ENCODE peak calls at places on chromosome 11, in nine cellular contexts. L is A172; T is stimulated activated CD4-positive, alpha-beta T cell treated with anti-CD3 and anti-CD28 coated beads, TNF-alpha, amount 100 ng/mL, for 48 hours; J is CD4-positive, CD25-positive, alpha-beta regulatory T cell; O is RCC 7860; Q is RWPE1; N is GM23338; H is fibroblast of pulmonary artery; F is ureter. D is an unnamed sample.

GRCh38 chr11:113477321-113477720 is 2.1 kb upstream of the DRD2 start:
- DNase-seq in Q (no peak), T (no peak), F (no peak), J (no peak), H (no peak), O (no peak), N (peak; percentile 57), L (no peak), D (no peak)

GRCh38 chr11:18027475-18027874 is 14.6 kb upstream of the SERGEF start:
- DNase-seq in H (no peak), J (no peak), T (no peak), L (no peak), N (no peak), F (no peak), O (no peak), Q (no peak), D (no peak)

GRCh38 chr11:105719073-105719846 is 109.4 kb downstream of the GRIA4 start:
- DNase-seq in F (no peak), N (no peak), Q (peak; percentile 2), L (peak; percentile 75), O (peak; percentile 88), T (no peak), J (no peak), H (peak; percentile 17), D (no peak)

GRCh38 chr11:83317757-83318548 is 31.8 kb upstream of the CCDC90B start:
- DNase-seq in F (no peak), J (no peak), L (no peak), H (no peak), T (no peak), Q (no peak), O (no peak), N (no peak), D (no peak)

GRCh38 chr11:34755671-34756070 is 134.8 kb downstream of the EHF start:
- DNase-seq in F (no peak), T (no peak), Q (no peak), J (no peak), H (no peak), L (no peak), O (no peak), N (no peak), D (no peak)

GRCh38 chr11:5596611-5597201 is at the start of gene TRIM6:
- DNase-seq in H (peak; percentile 53), F (peak; percentile 70), L (peak; percentile 16), T (no peak), N (peak; percentile 86), O (peak; percentile 48), J (no peak), Q (peak; percentile 33), D (peak; percentile 50)

GRCh38 chr11:134579709-134580634 is 167.9 kb upstream of the B3GAT1 start:
- DNase-seq in Q (peak; percentile 18), T (no peak), L (no peak), N (no peak), J (no peak), F (no peak), H (no peak), O (no peak), D (no peak)

GRCh38 chr11:8717544-8717875 is 34.9 kb downstream of the RPL27A start:
- DNase-seq in J (no peak), O (no peak), Q (no peak), H (no peak), L (no peak), T (no peak), F (no peak), N (no peak), D (no peak)

GRCh38 chr11:8533332-8533731 is 60.7 kb downstream of the STK33 start:
- DNase-seq in O (no peak), F (no peak), L (no peak), N (no peak), T (no peak), H (no peak), J (no peak), Q (peak; percentile 63), D (no peak)

GRCh38 chr11:69353696-69354544 is 60.0 kb downstream of the MYEOV start:
- DNase-seq in F (no peak), N (peak; percentile 14), Q (no peak), H (no peak), L (no peak), J (no peak), T (no peak), O (no peak), D (peak; percentile 92)

GRCh38 chr11:44530413-44531115 is 34.9 kb upstream of the CD82 start:
- DNase-seq in H (peak; percentile 63), O (no peak), J (no peak), T (peak; percentile 15), N (no peak), L (peak; percentile 27), F (no peak), Q (no peak), D (no peak)

GRCh38 chr11:72769680-72770079 is 17.5 kb upstream of the ARAP1 start:
- DNase-seq in L (no peak), J (no peak), O (no peak), F (no peak), N (no peak), H (no peak), T (no peak), Q (no peak), D (no peak)

GRCh38 chr11:59883597-59883996 is 5.0 kb downstream of the OOSP3 start:
- DNase-seq in L (no peak), J (no peak), O (no peak), N (no peak), H (no peak), F (no peak), Q (no peak), T (no peak), D (no peak)

GRCh38 chr11:101862410-101863233 is 52.2 kb upstream of the CEP126 start:
- DNase-seq in F (no peak), J (no peak), T (no peak), Q (peak; percentile 62), H (peak; percentile 81), O (peak; percentile 26), N (peak; percentile 79), L (peak; percentile 43), D (no peak)

GRCh38 chr11:32316232-32316631 is 119.1 kb downstream of the WT1 start:
- DNase-seq in T (no peak), F (no peak), O (no peak), N (no peak), J (no peak), Q (no peak), L (no peak), H (no peak), D (no peak)

GRCh38 chr11:32366671-32367070 is 68.7 kb downstream of the WT1 start:
- DNase-seq in O (peak; percentile 24), T (no peak), Q (no peak), N (no peak), F (no peak), L (peak; percentile 55), J (no peak), H (peak; percentile 66), D (no peak)

GRCh38 chr11:113286509-113287497 is 27.6 kb upstream of the TTC12 start:
- DNase-seq in F (no peak), H (peak; percentile 19), O (no peak), N (no peak), Q (no peak), T (no peak), L (no peak), J (no peak), D (no peak)

GRCh38 chr11:131033151-131033651 is 116.9 kb upstream of the SNX19 start:
- DNase-seq in F (peak; percentile 89), T (no peak), N (peak; percentile 44), H (peak; percentile 87), L (peak; percentile 90), J (no peak), O (peak; percentile 95), Q (peak; percentile 68), D (no peak)

GRCh38 chr11:8033312-8033715 is 46.2 kb downstream of the EIF3F start:
- DNase-seq in T (peak; percentile 40), Q (peak; percentile 74), J (no peak), O (peak; percentile 61), H (peak; percentile 85), L (peak; percentile 72), F (peak; percentile 88), N (peak; percentile 93), D (peak; percentile 81)

GRCh38 chr11:77517226-77517625 is 43.3 kb upstream of the PAK1 start:
- DNase-seq in Q (no peak), L (no peak), N (no peak), O (no peak), H (no peak), J (no peak), T (no peak), F (no peak), D (no peak)

GRCh38 chr11:61475433-61475832 is 33.1 kb upstream of the LRRC10B start:
- DNase-seq in H (no peak), N (no peak), L (no peak), O (no peak), T (no peak), F (no peak), Q (no peak), J (no peak), D (no peak)